ENCODE peak calls at places on chromosomes 7 and 10, in five cellular contexts. One of them, this sample, is unnamed.

GRCh38 chr10:27558612-27559020 is 54.5 kb downstream of the RAB18 start:
- DNase-seq in ACHN: peak; percentile 56
- DNase-seq in D721Med: peak; percentile 25
- DNase-seq in T-helper 9 cell: peak; percentile 7
- DNase-seq in HFF-Myc: peak; percentile 57
- DNase-seq in this sample: no peak

GRCh38 chr7:3649678-3650445 is 348.8 kb downstream of the SDK1 start:
- DNase-seq in T-helper 9 cell: no peak
- DNase-seq in HFF-Myc: no peak
- DNase-seq in D721Med: no peak
- DNase-seq in ACHN: no peak
- DNase-seq in this sample: no peak

GRCh38 chr7:98278936-98279335 is 2.5 kb upstream of the BRI3 start:
- DNase-seq in HFF-Myc: no peak
- DNase-seq in T-helper 9 cell: no peak
- DNase-seq in ACHN: no peak
- DNase-seq in D721Med: no peak
- DNase-seq in this sample: no peak

GRCh38 chr7:159056722-159057121 is 87.9 kb downstream of the VIPR2 start:
- DNase-seq in D721Med: no peak
- DNase-seq in HFF-Myc: no peak
- DNase-seq in ACHN: no peak
- DNase-seq in T-helper 9 cell: no peak
- DNase-seq in this sample: no peak

GRCh38 chr10:125607689-125608290 is 75.2 kb downstream of the TEX36 start:
- DNase-seq in D721Med: no peak
- DNase-seq in ACHN: no peak
- DNase-seq in T-helper 9 cell: no peak
- DNase-seq in HFF-Myc: no peak
- DNase-seq in this sample: no peak

GRCh38 chr7:26167293-26167934 is 15.4 kb downstream of the NFE2L3 start:
- DNase-seq in ACHN: peak; percentile 34
- DNase-seq in HFF-Myc: no peak
- DNase-seq in D721Med: no peak
- DNase-seq in T-helper 9 cell: no peak
- DNase-seq in this sample: no peak

GRCh38 chr7:77327067-77327931 is 88.8 kb downstream of the GSAP start:
- DNase-seq in ACHN: no peak
- DNase-seq in HFF-Myc: no peak
- DNase-seq in T-helper 9 cell: no peak
- DNase-seq in D721Med: no peak
- DNase-seq in this sample: no peak

GRCh38 chr10:70584941-70585544 is 17.5 kb downstream of the PRF1 start:
- DNase-seq in ACHN: no peak
- DNase-seq in D721Med: no peak
- DNase-seq in HFF-Myc: no peak
- DNase-seq in T-helper 9 cell: no peak
- DNase-seq in this sample: no peak

GRCh38 chr10:95289921-95290421 is 832 bp downstream of the PDLIM1 start:
- DNase-seq in D721Med: no peak
- DNase-seq in T-helper 9 cell: no peak
- DNase-seq in HFF-Myc: no peak
- DNase-seq in ACHN: no peak
- DNase-seq in this sample: no peak

GRCh38 chr10:3873728-3874461 is 88.9 kb upstream of the KLF6 start:
- DNase-seq in HFF-Myc: no peak
- DNase-seq in D721Med: no peak
- DNase-seq in T-helper 9 cell: no peak
- DNase-seq in ACHN: peak; percentile 65
- DNase-seq in this sample: no peak

GRCh38 chr7:66464059-66464458 is 164.6 kb upstream of the KCTD7 start:
- DNase-seq in D721Med: no peak
- DNase-seq in T-helper 9 cell: no peak
- DNase-seq in ACHN: no peak
- DNase-seq in HFF-Myc: no peak
- DNase-seq in this sample: no peak

GRCh38 chr7:138999414-138999813 is 18.2 kb upstream of the KIAA1549 start:
- DNase-seq in D721Med: no peak
- DNase-seq in ACHN: no peak
- DNase-seq in T-helper 9 cell: no peak
- DNase-seq in HFF-Myc: no peak
- DNase-seq in this sample: no peak

GRCh38 chr10:132129431-132129830 is 57.3 kb upstream of the DPYSL4 start:
- DNase-seq in HFF-Myc: no peak
- DNase-seq in D721Med: no peak
- DNase-seq in T-helper 9 cell: no peak
- DNase-seq in ACHN: no peak
- DNase-seq in this sample: no peak

GRCh38 chr10:77977016-77977415 is 50.5 kb upstream of the DLG5 start:
- DNase-seq in HFF-Myc: no peak
- DNase-seq in T-helper 9 cell: no peak
- DNase-seq in D721Med: no peak
- DNase-seq in ACHN: no peak
- DNase-seq in this sample: peak; percentile 23

GRCh38 chr10:95792874-95793285 is 36.9 kb downstream of the ENTPD1 start:
- DNase-seq in ACHN: no peak
- DNase-seq in T-helper 9 cell: no peak
- DNase-seq in HFF-Myc: no peak
- DNase-seq in D721Med: no peak
- DNase-seq in this sample: no peak

GRCh38 chr7:25454562-25455031 is 226.3 kb upstream of the NPVF start:
- DNase-seq in D721Med: no peak
- DNase-seq in T-helper 9 cell: no peak
- DNase-seq in ACHN: no peak
- DNase-seq in HFF-Myc: no peak
- DNase-seq in this sample: no peak

GRCh38 chr10:111319866-111320265 is 243.0 kb downstream of the ADRA2A start:
- DNase-seq in T-helper 9 cell: no peak
- DNase-seq in HFF-Myc: no peak
- DNase-seq in D721Med: no peak
- DNase-seq in ACHN: no peak
- DNase-seq in this sample: no peak

GRCh38 chr10:133366130-133366478 is 7.0 kb downstream of the ECHS1 start:
- DNase-seq in ACHN: no peak
- DNase-seq in D721Med: no peak
- DNase-seq in T-helper 9 cell: no peak
- DNase-seq in HFF-Myc: no peak
- DNase-seq in this sample: no peak

GRCh38 chr10:36489928-36490279 is 635.5 kb upstream of the ANKRD30A start:
- DNase-seq in HFF-Myc: no peak
- DNase-seq in T-helper 9 cell: no peak
- DNase-seq in ACHN: no peak
- DNase-seq in D721Med: no peak
- DNase-seq in this sample: no peak

GRCh38 chr10:50552771-50553535 is 70.8 kb downstream of the SGMS1 start:
- DNase-seq in T-helper 9 cell: no peak
- DNase-seq in D721Med: no peak
- DNase-seq in HFF-Myc: no peak
- DNase-seq in ACHN: peak; percentile 35
- DNase-seq in this sample: no peak